ENCODE peak calls at places on chromosomes 13 and 19, in five cellular contexts. I is A549, J is epithelial cell of esophagus, V is adrenal gland, K is RWPE1. Q is an unnamed sample.

GRCh38 chr13:80555796-80556195 is 214.9 kb upstream of the SPRY2 start:
- DNase-seq in I (no peak), J (no peak), V (no peak), K (no peak), Q (no peak)

GRCh38 chr19:33248104-33248503 is 22.5 kb upstream of the SLC7A10 start:
- DNase-seq in I (no peak), J (no peak), V (no peak), K (no peak), Q (no peak)

GRCh38 chr19:12763100-12763499 is 11.5 kb downstream of the BEST2 start:
- DNase-seq in I (no peak), J (no peak), V (no peak), K (no peak), Q (no peak)

GRCh38 chr19:38838208-38838985 is 6.8 kb upstream of the ECH1 start:
- DNase-seq in I (no peak), J (peak), V (no peak), K (peak), Q (peak)

GRCh38 chr13:99051768-99052455 is 74.0 kb upstream of the DOCK9 start:
- DNase-seq in I (no peak), J (no peak), V (no peak), K (no peak), Q (no peak)

GRCh38 chr19:30450101-30450500 is 77.9 kb downstream of the ZNF536 start:
- DNase-seq in I (no peak), J (no peak), V (peak), K (no peak), Q (no peak)

GRCh38 chr19:13098291-13099072 is 4.2 kb downstream of the LYL1 start:
- DNase-seq in I (no peak), J (peak), V (no peak), K (no peak), Q (peak)

GRCh38 chr19:15469513-15470297 is 5.4 kb upstream of the RASAL3 start:
- DNase-seq in I (no peak), J (no peak), V (no peak), K (no peak), Q (peak)

GRCh38 chr19:55062735-55063491 is at the start of gene RDH13:
- DNase-seq in I (peak), J (peak), V (peak), K (peak), Q (peak)

GRCh38 chr19:15437355-15438123 is 12.2 kb downstream of the WIZ start:
- DNase-seq in I (no peak), J (no peak), V (no peak), K (no peak), Q (no peak)

GRCh38 chr19:4052114-4052992 is 14.3 kb downstream of the ZBTB7A start:
- DNase-seq in I (no peak), J (peak), V (peak), K (peak), Q (no peak)

GRCh38 chr13:114017028-114017630 is 43.3 kb upstream of the C13orf46 start:
- DNase-seq in I (peak), J (no peak), V (no peak), K (no peak), Q (peak)

GRCh38 chr19:6697291-6697690 is 23.2 kb downstream of the C3 start:
- DNase-seq in I (no peak), J (no peak), V (no peak), K (no peak), Q (peak)

GRCh38 chr19:39409207-39409885 is 2.7 kb downstream of the ZFP36 start:
- DNase-seq in I (peak), J (peak), V (peak), K (peak), Q (peak)

GRCh38 chr13:50800091-50800739 is 43.3 kb downstream of the DLEU7 start:
- DNase-seq in I (no peak), J (no peak), V (no peak), K (no peak), Q (no peak)

GRCh38 chr13:50797081-50797480 is 46.4 kb downstream of the DLEU7 start:
- DNase-seq in I (no peak), J (no peak), V (no peak), K (no peak), Q (no peak)

GRCh38 chr13:50798923-50799322 is 44.6 kb downstream of the DLEU7 start:
- DNase-seq in I (no peak), J (peak), V (no peak), K (no peak), Q (no peak)

GRCh38 chr13:50805805-50806204 is 37.7 kb downstream of the DLEU7 start:
- DNase-seq in I (no peak), J (peak), V (no peak), K (no peak), Q (no peak)

GRCh38 chr13:50801087-50801931 is 42.2 kb downstream of the DLEU7 start:
- DNase-seq in I (peak), J (peak), V (peak), K (peak), Q (peak)
- TF ChIP-seq CTCF in I (peak), J (peak), V (peak), K (peak), Q (peak)

GRCh38 chr13:79018166-79018565 is 359.2 kb upstream of the OBI1 start:
- DNase-seq in I (no peak), J (peak), V (no peak), K (no peak), Q (no peak)
- TF ChIP-seq CTCF in I (no peak), J (peak), V (no peak), K (no peak), Q (no peak)

GRCh38 chr13:109790951-109791605 is 4.7 kb upstream of the IRS2 start:
- DNase-seq in I (no peak), J (peak), V (peak), K (no peak), Q (peak)
- TF ChIP-seq CTCF in I (peak), J (peak), V (peak), K (peak), Q (peak)

GRCh38 chr19:52961981-52962380 is 700 bp downstream of the ZNF816 start:
- DNase-seq in I (no peak), J (no peak), V (no peak), K (peak), Q (no peak)

GRCh38 chr19:52963229-52963760 is 614 bp upstream of the ZNF816 start:
- DNase-seq in I (no peak), J (no peak), V (no peak), K (no peak), Q (peak)

GRCh38 chr19:52957591-52957990 is 5.1 kb downstream of the ZNF816 start:
- DNase-seq in I (no peak), J (peak), V (no peak), K (peak), Q (no peak)

GRCh38 chr19:52959613-52960295 is 2.9 kb downstream of the ZNF816 start:
- DNase-seq in I (no peak), J (peak), V (no peak), K (no peak), Q (no peak)

GRCh38 chr19:52962394-52963228 is at the start of gene ZNF816:
- DNase-seq in I (no peak), J (peak), V (peak), K (peak), Q (peak)
- TF ChIP-seq CTCF in I (no peak), J (no peak), V (no peak), K (no peak), Q (no peak)

DNA sequence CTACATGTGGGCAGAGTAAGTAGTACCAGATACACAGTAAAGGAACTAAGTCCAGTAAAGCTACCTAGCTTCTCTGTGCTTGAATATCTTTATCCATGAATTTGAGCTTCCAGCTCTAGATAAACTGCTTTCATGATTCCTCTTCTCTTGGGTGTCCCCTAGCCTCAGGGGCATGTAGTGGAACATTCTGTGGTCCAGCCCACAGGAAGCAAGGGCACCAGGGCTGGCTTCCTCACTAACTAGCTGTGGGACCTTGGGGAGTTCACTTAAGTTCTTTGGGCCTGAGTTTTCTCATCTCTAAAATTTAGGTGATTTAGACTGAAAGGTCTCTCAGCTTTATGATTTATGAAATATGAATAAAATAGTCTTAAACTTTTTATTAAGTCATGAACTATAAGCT is 185.7 kb downstream of the KATNAL1 start:
- DNase-seq in I (no peak), J (no peak), V (no peak), K (no peak), Q (peak)
- TF ChIP-seq CTCF in I (no peak), J (no peak), V (no peak), K (no peak), Q (no peak)